ENCODE peak calls at places on chromosome 7, in six cellular contexts. O is tibial artery; Z is naive thymus-derived CD4-positive, alpha-beta T cell; Q is aorta; A is brain microvascular endothelial cell; X is CD8-positive, alpha-beta T cell. K is an unnamed sample.

GRCh38 chr7:2000153-2000687 is 232.5 kb downstream of the MAD1L1 start:
- DNase-seq in A (no peak), Z (no peak), O (no peak), X (no peak), Q (peak; percentile 33), K (no peak)

GRCh38 chr7:106031271-106032029 is 68.4 kb downstream of the CDHR3 start:
- DNase-seq in Q (no peak), X (no peak), O (no peak), Z (no peak), A (no peak), K (no peak)

GRCh38 chr7:44279286-44279685 is 46.1 kb downstream of the CAMK2B start:
- DNase-seq in A (no peak), Q (peak; percentile 16), O (peak; percentile 11), X (no peak), Z (no peak), K (no peak)

GRCh38 chr7:90824386-90825307 is 228.5 kb downstream of the CDK14 start:
- DNase-seq in O (no peak), Z (no peak), A (peak; percentile 77), X (no peak), Q (no peak), K (no peak)

GRCh38 chr7:159137906-159138305 is 6.8 kb downstream of the VIPR2 start:
- DNase-seq in A (no peak), Z (no peak), X (no peak), Q (no peak), O (no peak), K (no peak)

GRCh38 chr7:118252087-118252486 is 27.6 kb downstream of the ANKRD7 start:
- DNase-seq in X (no peak), O (no peak), Q (no peak), A (no peak), Z (no peak), K (no peak)

GRCh38 chr7:74479066-74479781 is 25.5 kb downstream of the GTF2IRD1 start:
- DNase-seq in Q (peak; percentile 54), O (peak; percentile 33), X (no peak), Z (no peak), A (peak; percentile 2), K (peak; percentile 28)

GRCh38 chr7:115634633-115635032 is 395.9 kb downstream of the TFEC start:
- DNase-seq in A (no peak), X (no peak), O (no peak), Z (no peak), Q (no peak), K (no peak)

GRCh38 chr7:34900891-34901493 is 136.3 kb downstream of the DPY19L1 start:
- DNase-seq in O (no peak), Z (no peak), A (no peak), X (no peak), Q (no peak), K (no peak)

GRCh38 chr7:2473496-2474180 is 2.6 kb downstream of the GRIFIN start:
- DNase-seq in A (no peak), Z (no peak), O (no peak), X (no peak), Q (no peak), K (no peak)

GRCh38 chr7:10657201-10657600 is 316.5 kb upstream of the PHF14 start:
- DNase-seq in Q (no peak), O (no peak), Z (no peak), X (no peak), A (no peak), K (no peak)

GRCh38 chr7:157228864-157229422 is 90.2 kb downstream of the UBE3C start:
- DNase-seq in O (no peak), X (no peak), A (peak; percentile 42), Q (no peak), Z (no peak), K (no peak)

DNA sequence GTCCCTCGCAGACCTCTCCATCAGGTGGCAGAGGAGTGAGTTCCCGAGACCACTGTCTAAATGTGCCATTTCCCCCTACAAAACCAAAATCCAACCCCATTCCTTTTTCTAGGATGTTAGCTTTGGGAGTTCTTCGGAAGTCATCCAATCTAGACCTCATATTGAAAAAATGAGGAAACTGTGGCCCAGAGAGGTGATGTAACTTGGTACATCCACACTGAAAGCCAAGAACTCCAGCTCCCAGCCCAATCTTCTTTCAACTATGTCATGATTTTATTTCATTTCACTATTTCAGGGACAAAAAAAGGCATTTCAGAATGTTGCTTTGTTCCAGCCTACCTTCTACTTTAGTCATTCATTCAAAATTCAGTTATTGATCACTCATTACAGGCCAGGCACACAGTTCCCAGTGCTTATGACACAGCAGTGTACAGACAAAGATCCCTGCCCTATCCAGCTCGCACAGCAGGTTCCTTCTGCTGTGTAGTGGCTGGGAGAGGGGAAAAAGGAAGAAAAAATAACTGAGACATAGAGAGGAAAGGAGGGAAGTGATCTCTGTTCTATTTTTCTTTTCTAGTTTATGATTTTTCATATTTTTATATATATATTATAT is 35.8 kb downstream of the SCRN1 start:
- DNase-seq in A (no peak), O (no peak), Z (no peak), X (no peak), Q (no peak), K (no peak)
- H3K36me3 ChIP-seq in A (peaks cover 46% of the 10 kb centered on the region), O (peaks cover 40% of the 10 kb centered on the region), Z (no peaks in the 10 kb centered on the region), X (no peaks in the 10 kb centered on the region), Q (no peaks in the 10 kb centered on the region), K (no peaks in the 10 kb centered on the region)

DNA sequence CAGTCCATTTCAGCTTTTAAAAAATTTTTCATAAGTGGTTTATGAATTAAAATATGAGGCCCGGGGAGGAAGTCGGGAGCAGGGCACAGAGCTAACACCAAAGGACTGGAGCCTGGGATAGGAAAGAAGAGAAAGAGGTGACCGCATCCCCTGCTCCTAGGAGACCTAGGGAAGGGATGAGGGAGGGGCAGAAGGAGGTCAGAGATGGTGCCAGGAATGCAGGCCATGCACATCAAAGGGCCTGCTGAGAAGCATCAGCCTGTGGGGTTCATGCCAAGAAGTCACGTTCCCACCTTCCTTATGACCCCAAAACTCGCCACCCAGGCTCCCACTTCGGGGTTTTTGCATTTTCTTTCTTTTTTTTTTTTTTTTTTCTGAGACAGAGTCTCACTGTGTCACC is 14.7 kb upstream of the TOMM7 start:
- DNase-seq in X (no peak), Z (no peak), Q (no peak), A (no peak), O (no peak), K (no peak)
- H3K36me3 ChIP-seq in X (no peaks in the 10 kb centered on the region), Z (no peaks in the 10 kb centered on the region), Q (no peaks in the 10 kb centered on the region), A (no peaks in the 10 kb centered on the region), O (no peaks in the 10 kb centered on the region), K (no peaks in the 10 kb centered on the region)

GRCh38 chr7:140036224-140036651 is 26.5 kb downstream of the PARP12 start:
- DNase-seq in O (no peak), X (no peak), Z (no peak), Q (no peak), A (no peak), K (no peak)
- H3K36me3 ChIP-seq in O (peaks cover 62% of the 10 kb centered on the region), X (peaks cover 12% of the 10 kb centered on the region), Z (peaks cover 3% of the 10 kb centered on the region), Q (peaks cover 5% of the 10 kb centered on the region), A (peaks cover 5% of the 10 kb centered on the region), K (no peaks in the 10 kb centered on the region)

GRCh38 chr7:76352193-76352592 is 6.6 kb downstream of the YWHAG start:
- DNase-seq in Q (no peak), O (no peak), X (no peak), A (no peak), Z (no peak), K (no peak)
- H3K36me3 ChIP-seq in Q (no peaks in the 10 kb centered on the region), O (peaks cover 26% of the 10 kb centered on the region), X (peaks cover 9% of the 10 kb centered on the region), A (peaks cover 39% of the 10 kb centered on the region), Z (no peaks in the 10 kb centered on the region), K (no peaks in the 10 kb centered on the region)

GRCh38 chr7:80584778-80585177 is 53.7 kb upstream of the CD36 start:
- DNase-seq in A (peak; percentile 20), Q (no peak), O (no peak), X (no peak), Z (no peak), K (no peak)
- H3K36me3 ChIP-seq in A (no peaks in the 10 kb centered on the region), Q (no peaks in the 10 kb centered on the region), O (no peaks in the 10 kb centered on the region), X (no peaks in the 10 kb centered on the region), Z (no peaks in the 10 kb centered on the region), K (no peaks in the 10 kb centered on the region)

GRCh38 chr7:31887006-31887405 is 183.2 kb downstream of the PDE1C start:
- DNase-seq in Z (no peak), X (no peak), O (no peak), Q (no peak), A (no peak), K (no peak)
- H3K36me3 ChIP-seq in Z (no peaks in the 10 kb centered on the region), X (no peaks in the 10 kb centered on the region), O (no peaks in the 10 kb centered on the region), Q (no peaks in the 10 kb centered on the region), A (no peaks in the 10 kb centered on the region), K (no peaks in the 10 kb centered on the region)

GRCh38 chr7:27167170-27167505 is 1.8 kb upstream of the HOXA9 start:
- DNase-seq in O (no peak), Q (peak; percentile 47), X (no peak), A (no peak), Z (no peak), K (no peak)
- H3K36me3 ChIP-seq in O (no peaks in the 10 kb centered on the region), Q (no peaks in the 10 kb centered on the region), X (no peaks in the 10 kb centered on the region), A (no peaks in the 10 kb centered on the region), Z (no peaks in the 10 kb centered on the region), K (no peaks in the 10 kb centered on the region)

GRCh38 chr7:121373177-121373576 is 22.9 kb downstream of the FAM3C start:
- DNase-seq in Q (no peak), A (no peak), O (no peak), X (no peak), Z (no peak), K (no peak)

GRCh38 chr7:121379930-121380329 is 16.2 kb downstream of the FAM3C start:
- DNase-seq in Q (no peak), O (no peak), X (no peak), Z (no peak), A (no peak), K (no peak)

GRCh38 chr7:121372376-121373024 is 23.6 kb downstream of the FAM3C start:
- DNase-seq in X (no peak), O (no peak), A (no peak), Z (no peak), Q (no peak), K (no peak)

GRCh38 chr7:121382479-121382878 is 13.6 kb downstream of the FAM3C start:
- DNase-seq in Z (no peak), A (no peak), O (no peak), Q (no peak), X (no peak), K (no peak)

DNA sequence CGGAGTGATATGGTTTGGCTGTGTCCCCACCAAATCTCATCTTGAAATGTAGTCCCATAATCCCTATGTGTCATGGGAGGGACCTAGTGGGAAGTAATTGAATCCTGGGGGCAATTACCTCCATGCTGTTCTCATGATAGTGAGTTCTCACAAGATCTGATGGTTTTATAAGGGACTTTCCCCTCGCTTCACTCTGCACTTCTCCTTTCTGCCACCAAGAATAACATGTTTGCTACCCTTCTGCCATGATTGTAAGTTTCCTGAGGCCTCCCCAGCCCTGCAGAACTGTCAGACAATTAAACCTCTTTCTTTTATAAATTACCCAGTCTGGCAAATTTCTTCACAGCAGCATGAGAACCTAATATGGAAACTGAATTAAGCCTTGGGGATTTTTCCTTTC is 19.1 kb downstream of the FAM3C start:
- DNase-seq in Q (no peak), A (no peak), O (no peak), X (no peak), Z (no peak), K (no peak)
- H3K36me3 ChIP-seq in Q (peaks cover 3% of the 10 kb centered on the region), A (peaks cover 47% of the 10 kb centered on the region), O (peaks cover 32% of the 10 kb centered on the region), X (peaks cover 8% of the 10 kb centered on the region), Z (no peaks in the 10 kb centered on the region), K (no peaks in the 10 kb centered on the region)

DNA sequence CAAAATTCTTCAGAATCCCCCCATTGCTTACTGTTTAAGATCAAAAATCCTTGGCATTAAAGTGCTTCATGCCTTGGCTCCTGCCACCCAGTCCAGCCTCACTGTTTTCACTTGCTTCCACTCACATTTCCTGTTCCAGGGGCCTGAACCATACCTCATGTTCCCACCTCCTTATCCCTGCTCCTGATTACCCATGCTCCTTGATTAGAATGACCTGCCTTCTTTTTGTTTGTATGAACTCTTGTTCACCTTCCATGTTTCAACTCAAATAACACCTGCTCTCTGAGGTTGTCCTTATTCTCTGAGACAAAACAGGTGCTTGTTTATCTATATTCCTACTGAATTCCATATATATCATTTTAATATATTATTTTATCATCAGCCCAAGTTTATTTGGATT is 77.1 kb upstream of the VSTM2A start:
- DNase-seq in A (no peak), X (no peak), Z (no peak), Q (no peak), O (no peak), K (no peak)
- H3K36me3 ChIP-seq in A (no peaks in the 10 kb centered on the region), X (no peaks in the 10 kb centered on the region), Z (no peaks in the 10 kb centered on the region), Q (no peaks in the 10 kb centered on the region), O (no peaks in the 10 kb centered on the region), K (no peaks in the 10 kb centered on the region)

K was measured in tibial nerve.